ENCODE peak calls at places on chromosomes 13 and 19, in six cellular contexts. D, L, S, Q, P and R are unnamed samples.

GRCh38 chr13:39013462-39013861 is 22.8 kb upstream of the STOML3 start:
- DNase-seq in D (no peak), L (no peak), S (no peak), Q (no peak), P (no peak), R (no peak)

GRCh38 chr19:6138066-6138465 is 2.6 kb downstream of the ACSBG2 start:
- DNase-seq in D (peak; percentile 65), L (no peak), S (no peak), Q (no peak), P (no peak), R (no peak)

GRCh38 chr13:94947965-94948371 is 235.6 kb upstream of the SOX21 start:
- DNase-seq in D (no peak), L (no peak), S (peak; percentile 94), Q (no peak), P (no peak), R (no peak)

GRCh38 chr13:23621316-23621645 is 51.1 kb downstream of the TNFRSF19 start:
- DNase-seq in D (peak; percentile 80), L (no peak), S (no peak), Q (no peak), P (no peak), R (no peak)

GRCh38 chr13:52850396-52851152 is 2.1 kb upstream of the PCDH8 start:
- DNase-seq in D (peak; percentile 48), L (peak; percentile 56), S (peak; percentile 22), Q (peak; percentile 81), P (peak; percentile 21), R (peak; percentile 7)

GRCh38 chr13:27830010-27830409 is 37.7 kb downstream of the GSX1 start:
- DNase-seq in D (peak; percentile 24), L (peak; percentile 57), S (peak; percentile 13), Q (peak; percentile 84), P (no peak), R (peak; percentile 66)

GRCh38 chr13:75415720-75416119 is 66.2 kb downstream of the TBC1D4 start:
- DNase-seq in D (peak; percentile 82), L (no peak), S (no peak), Q (no peak), P (no peak), R (peak; percentile 51)

GRCh38 chr13:35140321-35140720 is 198.3 kb downstream of the NBEA start:
- DNase-seq in D (peak; percentile 35), L (no peak), S (no peak), Q (no peak), P (no peak), R (no peak)

GRCh38 chr19:1113986-1114483 is 10.2 kb downstream of the GPX4 start:
- DNase-seq in D (no peak), L (no peak), S (no peak), Q (no peak), P (no peak), R (no peak)

GRCh38 chr13:25632166-25632888 is 260.6 kb downstream of the ATP8A2 start:
- DNase-seq in D (no peak), L (no peak), S (no peak), Q (no peak), P (no peak), R (no peak)

GRCh38 chr13:113238542-113238941 is 29.1 kb downstream of the CUL4A start:
- DNase-seq in D (no peak), L (no peak), S (no peak), Q (no peak), P (no peak), R (no peak)

GRCh38 chr13:79534596-79534995 is 53.6 kb downstream of the NDFIP2 start:
- DNase-seq in D (no peak), L (no peak), S (no peak), Q (no peak), P (no peak), R (no peak)

GRCh38 chr19:55228015-55228391 is 560 bp downstream of the TMEM86B start:
- DNase-seq in D (no peak), L (peak; percentile 78), S (no peak), Q (no peak), P (no peak), R (no peak)

GRCh38 chr13:100131863-100132574 is 43.1 kb downstream of the PCCA start:
- DNase-seq in D (peak; percentile 88), L (no peak), S (no peak), Q (peak; percentile 32), P (no peak), R (peak; percentile 9)

GRCh38 chr13:27775943-27776342 is 16.3 kb upstream of the GSX1 start:
- DNase-seq in D (no peak), L (no peak), S (no peak), Q (no peak), P (no peak), R (no peak)

GRCh38 chr19:28727133-28727834 is 485.7 kb downstream of the UQCRFS1 start:
- DNase-seq in D (no peak), L (no peak), S (peak; percentile 63), Q (no peak), P (no peak), R (no peak)

GRCh38 chr19:3665681-3666544 is 34.4 kb downstream of the PIP5K1C start:
- DNase-seq in D (peak; percentile 17), L (peak; percentile 80), S (no peak), Q (peak; percentile 86), P (no peak), R (peak; percentile 40)

GRCh38 chr19:38387550-38388309 is at the start of gene GGN:
- DNase-seq in D (peak; percentile 90), L (peak; percentile 84), S (peak; percentile 91), Q (peak; percentile 94), P (peak; percentile 83), R (peak; percentile 90)